ENCODE peak calls at places on chromosomes 1 and 21, in six cellular contexts. L, V, I, Z, F and P are unnamed samples.

GRCh38 chr1:115771847-115772457 is 3.4 kb upstream of the CASQ2 start:
- DNase-seq in V (peak), L (peak), Z (peak), I (no peak), F (no peak), P (peak)

GRCh38 chr1:243718893-243719292 is 131.2 kb downstream of the AKT3 start:
- DNase-seq in Z (peak), L (peak), I (no peak), V (no peak), F (no peak), P (no peak)

GRCh38 chr1:167797005-167797404 is 75.2 kb downstream of the MPZL1 start:
- DNase-seq in F (no peak), I (no peak), Z (peak), V (no peak), L (peak), P (peak)

GRCh38 chr1:90850181-90850924 is 133.3 kb upstream of the BARHL2 start:
- DNase-seq in I (no peak), V (peak), F (no peak), Z (no peak), L (no peak), P (no peak)

GRCh38 chr1:205440476-205441317 is 15.1 kb downstream of the BLACAT1 start:
- DNase-seq in I (peak), F (no peak), Z (no peak), V (peak), L (no peak), P (no peak)

GRCh38 chr1:7915826-7916225 is 24.8 kb downstream of the TNFRSF9 start:
- DNase-seq in V (no peak), F (no peak), Z (no peak), I (no peak), L (no peak), P (no peak)

GRCh38 chr1:167489581-167490340 is 28.6 kb downstream of the CD247 start:
- DNase-seq in L (no peak), Z (no peak), I (no peak), V (no peak), F (no peak), P (no peak)

GRCh38 chr1:166594646-166595045 is 244.6 kb upstream of the POGK start:
- DNase-seq in V (no peak), L (no peak), I (no peak), F (no peak), Z (no peak), P (no peak)

GRCh38 chr1:30399026-30399425 is 324.4 kb downstream of the MATN1 start:
- DNase-seq in F (no peak), V (no peak), I (no peak), L (no peak), Z (no peak), P (no peak)

GRCh38 chr1:228017356-228018124 is 10.7 kb downstream of the WNT3A start:
- DNase-seq in L (no peak), F (no peak), V (no peak), I (no peak), Z (no peak), P (no peak)

GRCh38 chr1:226132731-226133503 is 53.6 kb downstream of the ACBD3 start:
- DNase-seq in F (no peak), Z (no peak), L (no peak), V (no peak), I (no peak), P (no peak)

GRCh38 chr1:112889052-112889451 is 66.9 kb downstream of the SLC16A1 start:
- DNase-seq in Z (no peak), V (no peak), L (no peak), F (no peak), I (no peak), P (no peak)

GRCh38 chr1:201614262-201615015 is 75.5 kb downstream of the NAV1 start:
- DNase-seq in I (no peak), V (peak), F (no peak), Z (no peak), L (no peak), P (no peak)

GRCh38 chr1:93629101-93630059 is 52.3 kb downstream of the BCAR3 start:
- DNase-seq in I (peak), L (peak), F (no peak), Z (no peak), V (peak), P (peak)

GRCh38 chr21:25518491-25518911 is 88.8 kb downstream of the MRPL39 start:
- DNase-seq in L (no peak), Z (no peak), I (no peak), V (no peak), F (no peak), P (no peak)

GRCh38 chr1:230284891-230285290 is 141.2 kb downstream of the PGBD5 start:
- DNase-seq in I (no peak), V (no peak), F (no peak), L (no peak), Z (no peak), P (peak)

GRCh38 chr1:169491845-169492281 is 6.1 kb upstream of the SLC19A2 start:
- DNase-seq in I (no peak), V (no peak), L (no peak), F (no peak), Z (no peak), P (no peak)

GRCh38 chr1:228283476-228284147 is 75.8 kb downstream of the OBSCN start:
- DNase-seq in Z (no peak), I (no peak), L (no peak), F (no peak), V (no peak), P (no peak)

GRCh38 chr1:213327318-213327667 is 276.3 kb downstream of the RPS6KC1 start:
- DNase-seq in F (no peak), Z (peak), L (peak), V (no peak), I (no peak), P (peak)

GRCh38 chr21:34796518-34797201 is 127.9 kb downstream of the CLIC6 start:
- DNase-seq in L (no peak), Z (no peak), I (no peak), F (no peak), V (no peak), P (no peak)

GRCh38 chr1:66779475-66780078 is 21.5 kb downstream of the INSL5 start:
- DNase-seq in I (no peak), V (no peak), Z (no peak), F (no peak), L (no peak), P (no peak)

GRCh38 chr1:227429447-227430359 is 111.4 kb upstream of the CDC42BPA start:
- DNase-seq in V (no peak), Z (peak), F (no peak), I (no peak), L (no peak), P (no peak)

GRCh38 chr21:41894922-41895557 is 15.9 kb upstream of the PRDM15 start:
- DNase-seq in Z (no peak), I (no peak), F (no peak), L (peak), V (no peak), P (no peak)

GRCh38 chr1:37808369-37809319 is 636 bp upstream of the YRDC start:
- DNase-seq in I (no peak), Z (no peak), F (peak), V (peak), L (peak), P (no peak)

GRCh38 chr1:195748969-195749368 is 859.3 kb downstream of the KCNT2 start:
- DNase-seq in L (no peak), V (no peak), Z (no peak), F (no peak), I (no peak), P (no peak)

GRCh38 chr1:21820597-21821232 is 8.7 kb downstream of the LDLRAD2 start:
- DNase-seq in I (no peak), V (no peak), L (no peak), Z (no peak), F (no peak), P (no peak)

GRCh38 chr1:16612332-16613172 is 812 bp downstream of the NBPF1 start:
- DNase-seq in F (peak), I (no peak), Z (peak), L (peak), V (peak), P (peak)

GRCh38 chr1:221748981-221749380 is 7.1 kb upstream of the DUSP10 start:
- DNase-seq in L (no peak), F (no peak), I (no peak), Z (no peak), V (no peak), P (no peak)